ENCODE peak calls at places on chromosomes 2 and 18, in ten cellular contexts. U is T-helper 9 cell; P is T1000; W is left ventricle myocardium inferior; C is NCI-H510A treated with DMSO at 0.1 percent for 48 hours; O is activated CD4-positive, alpha-beta T cell treated with anti-CD3 and anti-CD28 coated beads, Interleukin-2, amount 50 U/mL, for 48 hours; L is BJ; I is mesendoderm; E is memory B cell; J is nephron progenitor cell. Z is an unnamed sample.

GRCh38 chr2:208253518-208254117 is 1.3 kb downstream of the IDH1 start:
- DNase-seq in U (no peak), P (no peak), W (no peak), C (no peak), O (no peak), L (no peak), I (no peak), E (no peak), J (no peak), Z (no peak)

GRCh38 chr2:178298785-178299212 is 104.5 kb downstream of the OSBPL6 start:
- DNase-seq in U (no peak), P (no peak), W (no peak), C (no peak), O (no peak), L (no peak), I (no peak), E (no peak), J (no peak), Z (no peak)

GRCh38 chr2:28545590-28546195 is 49.8 kb downstream of the PLB1 start:
- DNase-seq in U (no peak), P (no peak), W (no peak), C (no peak), O (peak; percentile 39), L (no peak), I (no peak), E (no peak), J (no peak), Z (peak; percentile 27)

GRCh38 chr2:131132729-131133128 is 27.6 kb downstream of the PLEKHB2 start:
- DNase-seq in U (no peak), P (no peak), W (no peak), C (no peak), O (no peak), L (no peak), I (peak; percentile 37), E (no peak), J (no peak), Z (no peak)

GRCh38 chr2:8447610-8448221 is 234.1 kb upstream of the ID2 start:
- DNase-seq in U (no peak), P (peak; percentile 45), W (no peak), C (no peak), O (no peak), L (peak; percentile 44), I (no peak), E (no peak), J (no peak), Z (no peak)

GRCh38 chr2:238864207-238865014 is 16.5 kb downstream of the TWIST2 start:
- DNase-seq in U (no peak), P (peak; percentile 87), W (peak; percentile 76), C (peak; percentile 5), O (peak; percentile 64), L (peak; percentile 98), I (peak; percentile 96), E (no peak), J (peak; percentile 63), Z (no peak)

GRCh38 chr2:43225093-43225787 is 1.2 kb downstream of the ZFP36L2 start:
- DNase-seq in U (peak; percentile 48), P (peak; percentile 45), W (peak; percentile 61), C (peak; percentile 29), O (peak; percentile 69), L (no peak), I (peak; percentile 79), E (peak; percentile 65), J (peak; percentile 54), Z (peak; percentile 58)

GRCh38 chr2:27010139-27010538 is 22.6 kb upstream of the TMEM214 start:
- DNase-seq in U (no peak), P (no peak), W (no peak), C (no peak), O (no peak), L (no peak), I (no peak), E (no peak), J (no peak), Z (no peak)

GRCh38 chr18:45110577-45111506 is 430.2 kb downstream of the SETBP1 start:
- DNase-seq in U (no peak), P (no peak), W (peak; percentile 51), C (no peak), O (no peak), L (no peak), I (no peak), E (no peak), J (no peak), Z (no peak)

GRCh38 chr18:56267334-56267733 is 371.1 kb downstream of the TXNL1 start:
- DNase-seq in U (no peak), P (no peak), W (peak; percentile 26), C (no peak), O (no peak), L (no peak), I (no peak), E (peak; percentile 25), J (no peak), Z (no peak)

GRCh38 chr2:213080969-213081617 is 70.3 kb downstream of the IKZF2 start:
- DNase-seq in U (no peak), P (no peak), W (no peak), C (peak; percentile 19), O (no peak), L (no peak), I (no peak), E (no peak), J (no peak), Z (no peak)

GRCh38 chr2:160387558-160388262 is 105.9 kb downstream of the RBMS1 start:
- DNase-seq in U (no peak), P (no peak), W (peak; percentile 74), C (no peak), O (no peak), L (peak; percentile 96), I (no peak), E (no peak), J (no peak), Z (no peak)

GRCh38 chr2:70368545-70368944 is 66.7 kb upstream of the FAM136A start:
- DNase-seq in U (no peak), P (no peak), W (no peak), C (no peak), O (no peak), L (no peak), I (no peak), E (no peak), J (no peak), Z (no peak)

GRCh38 chr18:74288041-74288440 is 3.7 kb downstream of the CYB5A start:
- DNase-seq in U (no peak), P (no peak), W (no peak), C (peak; percentile 48), O (no peak), L (no peak), I (no peak), E (no peak), J (no peak), Z (no peak)

GRCh38 chr2:47984041-47984440 is 77.7 kb upstream of the FBXO11 start:
- DNase-seq in U (no peak), P (no peak), W (no peak), C (no peak), O (no peak), L (no peak), I (no peak), E (no peak), J (no peak), Z (no peak)

GRCh38 chr2:98013407-98014042 is 17.8 kb upstream of the TMEM131 start:
- DNase-seq in U (no peak), P (no peak), W (no peak), C (no peak), O (peak; percentile 57), L (no peak), I (no peak), E (no peak), J (no peak), Z (no peak)

GRCh38 chr2:121605820-121606733 is 43.2 kb downstream of the CLASP1 start:
- DNase-seq in U (no peak), P (no peak), W (no peak), C (no peak), O (no peak), L (no peak), I (no peak), E (no peak), J (no peak), Z (no peak)

Z was measured in effector memory CD8-positive, alpha-beta T cell.